ENCODE peak calls at places on chromosomes 4 and X, in eight cellular contexts. One of them, this sample, is unnamed.

GRCh38 chr4:110959041-110959643 is 336.3 kb upstream of the PITX2 start:
- DNase-seq in iris pigment epithelial cell: peak
- DNase-seq in NCI-H187: no peak
- DNase-seq in KG1: no peak
- DNase-seq in RPMI8226: no peak
- DNase-seq in T-cell: no peak
- DNase-seq in EL: peak
- DNase-seq in heart right ventricle: no peak
- DNase-seq in this sample: no peak

GRCh38 chrX:11437642-11438379 is 144.6 kb downstream of the AMELX start:
- DNase-seq in iris pigment epithelial cell: peak
- DNase-seq in NCI-H187: no peak
- DNase-seq in KG1: no peak
- DNase-seq in RPMI8226: no peak
- DNase-seq in T-cell: no peak
- DNase-seq in EL: peak
- DNase-seq in heart right ventricle: peak
- DNase-seq in this sample: no peak

GRCh38 chr4:55727746-55728145 is 91.6 kb upstream of the NMU start:
- DNase-seq in iris pigment epithelial cell: no peak
- DNase-seq in NCI-H187: no peak
- DNase-seq in KG1: no peak
- DNase-seq in RPMI8226: no peak
- DNase-seq in T-cell: no peak
- DNase-seq in EL: peak
- DNase-seq in heart right ventricle: no peak
- DNase-seq in this sample: no peak

GRCh38 chr4:123524958-123525628 is 128.5 kb downstream of the SPRY1 start:
- DNase-seq in iris pigment epithelial cell: peak
- DNase-seq in NCI-H187: no peak
- DNase-seq in KG1: no peak
- DNase-seq in RPMI8226: no peak
- DNase-seq in T-cell: no peak
- DNase-seq in EL: no peak
- DNase-seq in heart right ventricle: no peak
- DNase-seq in this sample: no peak

GRCh38 chr4:7414736-7415510 is 19.8 kb downstream of the PSAPL1 start:
- DNase-seq in iris pigment epithelial cell: no peak
- DNase-seq in NCI-H187: no peak
- DNase-seq in KG1: no peak
- DNase-seq in RPMI8226: no peak
- DNase-seq in T-cell: no peak
- DNase-seq in EL: no peak
- DNase-seq in heart right ventricle: no peak
- DNase-seq in this sample: no peak

GRCh38 chr4:3740256-3740655 is 25.9 kb upstream of the ADRA2C start:
- DNase-seq in iris pigment epithelial cell: no peak
- DNase-seq in NCI-H187: no peak
- DNase-seq in KG1: no peak
- DNase-seq in RPMI8226: no peak
- DNase-seq in T-cell: no peak
- DNase-seq in EL: no peak
- DNase-seq in heart right ventricle: no peak
- DNase-seq in this sample: no peak

GRCh38 chr4:16661813-16662212 is 236.6 kb downstream of the LDB2 start:
- DNase-seq in iris pigment epithelial cell: no peak
- DNase-seq in NCI-H187: no peak
- DNase-seq in KG1: no peak
- DNase-seq in RPMI8226: no peak
- DNase-seq in T-cell: no peak
- DNase-seq in EL: no peak
- DNase-seq in heart right ventricle: no peak
- DNase-seq in this sample: no peak

GRCh38 chrX:150196300-150196699 is 166.8 kb upstream of the MAMLD1 start:
- DNase-seq in iris pigment epithelial cell: no peak
- DNase-seq in NCI-H187: no peak
- DNase-seq in KG1: no peak
- DNase-seq in RPMI8226: no peak
- DNase-seq in T-cell: no peak
- DNase-seq in EL: no peak
- DNase-seq in heart right ventricle: no peak
- DNase-seq in this sample: no peak

GRCh38 chr4:38687571-38688011 is 23.6 kb downstream of the KLF3 start:
- DNase-seq in iris pigment epithelial cell: peak
- DNase-seq in NCI-H187: no peak
- DNase-seq in KG1: no peak
- DNase-seq in RPMI8226: no peak
- DNase-seq in T-cell: no peak
- DNase-seq in EL: no peak
- DNase-seq in heart right ventricle: no peak
- DNase-seq in this sample: no peak